ENCODE peak calls at places on chromosome X, in ten cellular contexts. J, O, M, G, D, B, K, S, Y and P are unnamed samples.

GRCh38 chrX:48022100-48022499 is 15.3 kb downstream of the SPACA5 start:
- DNase-seq in J (no peak), O (no peak), M (no peak), G (no peak), D (no peak), B (no peak), K (no peak), S (no peak), Y (no peak), P (no peak)

GRCh38 chrX:40877869-40878268 is 142.5 kb upstream of the MED14 start:
- DNase-seq in J (no peak), O (peak), M (no peak), G (no peak), D (peak), B (no peak), K (peak), S (no peak), Y (no peak), P (peak)

GRCh38 chrX:130285069-130285620 is 16.4 kb upstream of the ZNF280C start:
- DNase-seq in J (no peak), O (no peak), M (no peak), G (no peak), D (no peak), B (no peak), K (no peak), S (no peak), Y (no peak), P (no peak)

GRCh38 chrX:22800806-22801205 is 199.0 kb upstream of the DDX53 start:
- DNase-seq in J (no peak), O (no peak), M (no peak), G (no peak), D (no peak), B (no peak), K (peak), S (no peak), Y (no peak), P (peak)

GRCh38 chrX:45716747-45717146 is 516.1 kb upstream of the DIPK2B start:
- DNase-seq in J (no peak), O (no peak), M (no peak), G (no peak), D (no peak), B (no peak), K (no peak), S (no peak), Y (no peak), P (no peak)

GRCh38 chrX:33211356-33212254 is at the start of gene DMD:
- DNase-seq in J (peak), O (no peak), M (no peak), G (no peak), D (no peak), B (no peak), K (peak), S (no peak), Y (no peak), P (peak)

GRCh38 chrX:100994352-100995281 is 25.1 kb downstream of the ARL13A start:
- DNase-seq in J (peak), O (peak), M (peak), G (no peak), D (no peak), B (no peak), K (peak), S (no peak), Y (no peak), P (peak)

GRCh38 chrX:53184836-53185235 is 40.2 kb downstream of the KDM5C start:
- DNase-seq in J (peak), O (no peak), M (no peak), G (peak), D (no peak), B (no peak), K (peak), S (no peak), Y (no peak), P (peak)

GRCh38 chrX:16445166-16445752 is 204.7 kb upstream of the S100G start:
- DNase-seq in J (no peak), O (peak), M (peak), G (peak), D (peak), B (no peak), K (peak), S (peak), Y (no peak), P (peak)

GRCh38 chrX:20906571-20906970 is 467.6 kb upstream of the CNKSR2 start:
- DNase-seq in J (no peak), O (no peak), M (no peak), G (peak), D (no peak), B (no peak), K (no peak), S (no peak), Y (no peak), P (no peak)

GRCh38 chrX:70825366-70825765 is 83.1 kb downstream of the TEX11 start:
- DNase-seq in J (no peak), O (no peak), M (no peak), G (no peak), D (no peak), B (no peak), K (no peak), S (no peak), Y (no peak), P (no peak)

GRCh38 chrX:22118161-22118830 is 86.2 kb downstream of the PHEX start:
- DNase-seq in J (no peak), O (no peak), M (no peak), G (peak), D (no peak), B (no peak), K (no peak), S (no peak), Y (no peak), P (no peak)

GRCh38 chrX:131405497-131405896 is 116.4 kb upstream of the IGSF1 start:
- DNase-seq in J (no peak), O (peak), M (peak), G (no peak), D (no peak), B (no peak), K (no peak), S (no peak), Y (no peak), P (no peak)

GRCh38 chrX:69025802-69026301 is 139.4 kb downstream of the PJA1 start:
- DNase-seq in J (peak), O (no peak), M (no peak), G (no peak), D (no peak), B (peak), K (peak), S (no peak), Y (no peak), P (peak)

GRCh38 chrX:49053223-49054072 is 5.4 kb upstream of the CCDC120 start:
- DNase-seq in J (no peak), O (peak), M (no peak), G (peak), D (peak), B (no peak), K (peak), S (no peak), Y (peak), P (peak)

GRCh38 chrX:38804481-38805293 is 3.4 kb downstream of the MID1IP1 start:
- DNase-seq in J (no peak), O (peak), M (no peak), G (no peak), D (peak), B (no peak), K (peak), S (no peak), Y (peak), P (peak)

GRCh38 chrX:142977128-142977914 is 48.4 kb upstream of the SPANXN4 start:
- DNase-seq in J (no peak), O (peak), M (no peak), G (no peak), D (no peak), B (no peak), K (no peak), S (no peak), Y (no peak), P (no peak)

GRCh38 chrX:46256875-46257274 is 288.3 kb downstream of the ZNF674 start:
- DNase-seq in J (no peak), O (no peak), M (no peak), G (no peak), D (no peak), B (no peak), K (no peak), S (no peak), Y (no peak), P (no peak)

GRCh38 chrX:683572-683971 is 53.0 kb downstream of the SHOX start:
- DNase-seq in J (no peak), O (no peak), M (no peak), G (no peak), D (no peak), B (no peak), K (no peak), S (no peak), Y (no peak), P (no peak)

GRCh38 chrX:41350150-41350975 is 16.4 kb downstream of the DDX3X start:
- DNase-seq in J (no peak), O (no peak), M (no peak), G (peak), D (no peak), B (no peak), K (peak), S (no peak), Y (no peak), P (peak)

GRCh38 chrX:147626605-147627004 is 285.1 kb upstream of the FMR1 start:
- DNase-seq in J (no peak), O (no peak), M (no peak), G (no peak), D (no peak), B (no peak), K (no peak), S (no peak), Y (no peak), P (no peak)

GRCh38 chrX:148723551-148723950 is 223.1 kb downstream of the AFF2 start:
- DNase-seq in J (no peak), O (no peak), M (no peak), G (no peak), D (no peak), B (no peak), K (no peak), S (no peak), Y (no peak), P (no peak)

GRCh38 chrX:16825306-16826035 is 39.2 kb downstream of the TXLNG start:
- DNase-seq in J (no peak), O (peak), M (no peak), G (peak), D (no peak), B (no peak), K (peak), S (no peak), Y (no peak), P (peak)

GRCh38 chrX:13646154-13646549 is 6.8 kb upstream of the TCEANC start:
- DNase-seq in J (peak), O (peak), M (no peak), G (peak), D (peak), B (no peak), K (peak), S (peak), Y (no peak), P (peak)

GRCh38 chrX:29044802-29045201 is 457.6 kb downstream of the IL1RAPL1 start:
- DNase-seq in J (no peak), O (no peak), M (no peak), G (no peak), D (no peak), B (no peak), K (peak), S (no peak), Y (no peak), P (peak)

GRCh38 chrX:130013661-130014060 is 31.2 kb downstream of the BCORL1 start:
- DNase-seq in J (no peak), O (no peak), M (no peak), G (no peak), D (no peak), B (no peak), K (no peak), S (no peak), Y (no peak), P (no peak)

GRCh38 chrX:46383006-46383405 is 162.2 kb downstream of the ZNF674 start:
- DNase-seq in J (no peak), O (no peak), M (no peak), G (no peak), D (no peak), B (no peak), K (no peak), S (no peak), Y (no peak), P (no peak)

GRCh38 chrX:100980608-100981497 is 11.3 kb downstream of the ARL13A start:
- DNase-seq in J (peak), O (no peak), M (peak), G (no peak), D (no peak), B (no peak), K (peak), S (no peak), Y (no peak), P (peak)